ENCODE peak calls at places on chromosomes 3 and 15, in ten cellular contexts. F is GM13977, J is HCT116, H is ovary, V is B cell, Z is omental fat pad, R is upper lobe of right lung, C is H9, G is AG10803, B is fibroblast of mammary gland. I is an unnamed sample.

GRCh38 chr15:52100807-52101206 is 11.8 kb downstream of the BCL2L10 start:
- DNase-seq in F (no peak), J (peak), H (peak), V (no peak), Z (peak), R (peak), C (no peak), G (peak), B (peak), I (no peak)

GRCh38 chr3:149162007-149162406 is 32.6 kb downstream of the HPS3 start:
- DNase-seq in F (no peak), J (no peak), H (no peak), V (no peak), Z (no peak), R (no peak), C (no peak), G (no peak), B (no peak), I (no peak)

GRCh38 chr15:38687340-38687739 is 122.7 kb upstream of the RASGRP1 start:
- DNase-seq in F (no peak), J (no peak), H (no peak), V (no peak), Z (no peak), R (no peak), C (no peak), G (peak), B (peak), I (no peak)

GRCh38 chr3:143134446-143134845 is 14.9 kb downstream of the CHST2 start:
- DNase-seq in F (no peak), J (no peak), H (no peak), V (no peak), Z (no peak), R (no peak), C (no peak), G (no peak), B (no peak), I (no peak)

GRCh38 chr15:60392986-60393811 is 4.6 kb downstream of the ANXA2 start:
- DNase-seq in F (no peak), J (peak), H (peak), V (no peak), Z (no peak), R (no peak), C (no peak), G (peak), B (peak), I (no peak)

GRCh38 chr3:72265250-72265649 is 480.3 kb upstream of the PROK2 start:
- DNase-seq in F (no peak), J (peak), H (no peak), V (no peak), Z (no peak), R (no peak), C (no peak), G (peak), B (peak), I (no peak)

GRCh38 chr15:60003243-60004018 is 680 bp upstream of the FOXB1 start:
- DNase-seq in F (peak), J (no peak), H (no peak), V (peak), Z (no peak), R (no peak), C (no peak), G (no peak), B (no peak), I (peak)

GRCh38 chr15:98649621-98649995 is 1.3 kb downstream of the IGF1R start:
- DNase-seq in F (peak), J (no peak), H (peak), V (peak), Z (no peak), R (peak), C (no peak), G (peak), B (no peak), I (peak)

GRCh38 chr3:126926684-126927404 is 56.1 kb upstream of the PLXNA1 start:
- DNase-seq in F (no peak), J (peak), H (peak), V (no peak), Z (peak), R (no peak), C (no peak), G (peak), B (peak), I (no peak)

GRCh38 chr3:41199866-41200668 is 762 bp downstream of the CTNNB1 start:
- DNase-seq in F (peak), J (no peak), H (no peak), V (peak), Z (no peak), R (peak), C (peak), G (peak), B (no peak), I (no peak)

GRCh38 chr3:99751649-99752048 is 66.0 kb upstream of the CMSS1 start:
- DNase-seq in F (no peak), J (no peak), H (no peak), V (no peak), Z (no peak), R (no peak), C (no peak), G (peak), B (peak), I (no peak)

GRCh38 chr15:58260911-58261267 is 122.7 kb downstream of the AQP9 start:
- DNase-seq in F (no peak), J (no peak), H (no peak), V (no peak), Z (no peak), R (no peak), C (no peak), G (peak), B (peak), I (no peak)

DNA sequence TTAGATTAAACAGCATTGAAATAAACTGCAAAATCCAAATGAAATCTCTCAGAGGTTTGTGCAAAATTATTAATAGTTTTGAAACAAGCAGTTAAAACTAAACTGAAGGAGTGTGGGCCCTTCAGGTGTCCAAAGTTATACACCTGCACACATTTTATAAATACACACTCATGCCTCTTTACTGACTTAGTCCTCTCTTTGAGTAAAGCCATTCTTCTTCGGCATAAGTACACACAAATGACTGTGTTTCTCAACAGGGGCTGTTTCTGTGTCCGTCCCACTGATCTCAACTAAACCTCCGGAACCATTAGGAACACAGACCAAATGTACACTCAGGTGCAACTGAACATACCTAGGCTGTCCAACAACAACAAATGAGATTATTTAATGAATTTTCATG is 18.8 kb downstream of the MECOM start:
- DNase-seq in F (no peak), J (no peak), H (no peak), V (no peak), Z (no peak), R (no peak), C (no peak), G (no peak), B (no peak), I (no peak)
- TF ChIP-seq CTCF in F (no peak), J (no peak), H (no peak), V (no peak), Z (no peak), R (no peak), C (no peak), G (no peak), B (no peak), I (no peak)

DNA sequence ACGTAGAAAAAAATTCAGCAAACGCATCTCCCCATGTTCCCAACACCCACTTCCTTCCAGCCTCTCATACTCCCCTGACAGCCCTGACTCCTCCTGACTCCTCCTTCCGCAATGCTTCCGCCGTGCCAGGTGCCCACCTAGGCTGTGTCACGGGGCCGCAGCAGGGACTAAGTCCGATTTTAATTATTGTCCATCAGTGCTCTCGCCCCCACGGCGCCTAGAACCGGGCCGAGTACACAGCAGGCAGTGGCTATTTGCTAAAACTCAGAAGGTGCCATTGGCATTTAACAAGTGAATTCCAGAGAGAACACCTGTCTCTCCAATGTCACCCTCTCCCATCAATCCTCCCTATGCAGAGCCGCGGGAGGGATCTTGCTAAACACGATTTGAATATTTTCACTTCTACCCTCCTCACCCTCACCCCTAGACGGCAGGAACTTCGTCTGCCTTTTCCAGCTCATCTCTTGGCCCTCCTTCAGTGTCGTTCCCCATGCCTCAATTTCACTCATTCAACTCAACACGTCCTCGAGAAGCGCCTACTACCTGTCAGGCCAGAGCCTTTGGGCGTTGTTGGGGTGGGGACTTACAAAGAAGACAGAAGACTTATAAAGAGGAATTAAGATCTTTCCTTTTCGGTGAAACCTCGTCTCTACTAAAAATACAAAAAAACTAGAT is 11.5 kb upstream of the SHF start:
- DNase-seq in F (no peak), J (no peak), H (no peak), V (no peak), Z (no peak), R (no peak), C (peak), G (no peak), B (no peak), I (peak)
- TF ChIP-seq CTCF in F (no peak), J (no peak), H (no peak), V (peak), Z (no peak), R (no peak), C (no peak), G (no peak), B (no peak), I (peak)

GRCh38 chr3:168828536-168828935 is 732.8 kb upstream of the GOLIM4 start:
- DNase-seq in F (no peak), J (no peak), H (no peak), V (no peak), Z (no peak), R (no peak), C (no peak), G (no peak), B (no peak), I (no peak)
- TF ChIP-seq CTCF in F (no peak), J (no peak), H (no peak), V (no peak), Z (no peak), R (no peak), C (no peak), G (no peak), B (no peak), I (no peak)

GRCh38 chr15:94162946-94163345 is 68.4 kb upstream of the MCTP2 start:
- DNase-seq in F (no peak), J (no peak), H (no peak), V (no peak), Z (no peak), R (no peak), C (no peak), G (no peak), B (no peak), I (no peak)

GRCh38 chr15:94164202-94164807 is 67.1 kb upstream of the MCTP2 start:
- DNase-seq in F (peak), J (peak), H (no peak), V (peak), Z (no peak), R (no peak), C (peak), G (peak), B (peak), I (peak)

GRCh38 chr15:94168250-94168649 is 63.1 kb upstream of the MCTP2 start:
- DNase-seq in F (no peak), J (peak), H (no peak), V (no peak), Z (no peak), R (no peak), C (no peak), G (no peak), B (no peak), I (no peak)
- TF ChIP-seq CTCF in F (peak), J (peak), H (no peak), V (peak), Z (no peak), R (peak), C (peak), G (peak), B (peak), I (peak)

DNA sequence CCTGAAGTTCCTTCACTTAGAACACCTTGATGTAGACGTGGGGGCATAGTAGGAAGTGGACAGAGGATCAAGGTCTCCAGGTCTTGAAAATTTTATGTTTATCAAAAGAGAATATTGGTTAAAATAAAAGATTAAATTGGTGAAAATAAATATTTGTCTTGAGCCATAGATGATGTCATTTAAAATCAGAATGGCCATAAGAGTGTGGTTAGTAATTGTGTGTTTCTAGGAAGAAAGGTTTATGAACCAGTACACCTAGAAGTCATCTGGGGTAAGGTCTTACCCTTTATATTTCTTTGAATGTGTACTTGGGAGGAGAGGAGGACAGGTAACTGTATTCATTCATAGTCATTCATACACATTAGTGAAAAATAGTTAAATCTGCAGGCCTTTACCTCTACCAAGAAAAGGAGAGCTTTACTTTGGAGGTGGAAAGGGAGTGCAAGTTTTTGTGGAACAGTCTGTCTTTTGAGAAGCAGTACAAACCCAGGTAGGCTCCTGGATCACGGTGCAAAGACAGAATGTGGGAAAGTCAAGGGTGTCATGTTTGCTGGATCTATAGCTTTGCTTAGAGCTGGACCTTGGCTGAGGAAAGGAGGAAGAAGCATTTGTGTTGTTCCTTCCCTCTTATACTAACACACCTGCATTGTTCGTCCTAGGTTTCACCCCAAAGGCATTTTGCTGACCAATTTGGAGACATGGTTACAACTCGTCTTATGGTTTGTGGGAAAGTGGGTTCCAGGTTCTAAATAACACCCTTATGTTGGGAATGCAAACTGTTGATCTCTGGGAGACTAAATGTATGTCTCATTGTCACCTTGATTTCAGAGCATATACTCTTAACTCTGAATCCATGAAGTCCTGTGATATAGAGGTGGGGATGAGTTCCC is 6.2 kb downstream of the SCAANT1 start:
- DNase-seq in F (no peak), J (no peak), H (no peak), V (no peak), Z (no peak), R (no peak), C (no peak), G (no peak), B (no peak), I (no peak)
- TF ChIP-seq CTCF in F (no peak), J (no peak), H (no peak), V (no peak), Z (no peak), R (no peak), C (no peak), G (no peak), B (no peak), I (no peak)

GRCh38 chr3:66572938-66573710 is 72.3 kb upstream of the LRIG1 start:
- DNase-seq in F (no peak), J (peak), H (no peak), V (no peak), Z (no peak), R (no peak), C (peak), G (no peak), B (no peak), I (no peak)
- TF ChIP-seq CTCF in F (peak), J (no peak), H (no peak), V (no peak), Z (no peak), R (no peak), C (peak), G (peak), B (peak), I (peak)

GRCh38 chr15:31605467-31605931 is 278.9 kb downstream of the KLF13 start:
- DNase-seq in F (no peak), J (no peak), H (no peak), V (no peak), Z (no peak), R (no peak), C (peak), G (peak), B (peak), I (no peak)
- TF ChIP-seq CTCF in F (no peak), J (no peak), H (no peak), V (no peak), Z (no peak), R (no peak), C (peak), G (no peak), B (no peak), I (no peak)

I was measured in mesothelial cell of epicardium.